ENCODE peak calls at places on chromosome 20, in nine cellular contexts. B, X, P, A, T, H, L, U and E are unnamed samples.

GRCh38 chr20:59958626-59959025 is 403 bp downstream of the CDH26 start:
- DNase-seq in H (peak; percentile 43), B (no peak), A (no peak), P (no peak), T (no peak), U (no peak), X (no peak), L (no peak), E (no peak)

GRCh38 chr20:16761305-16761829 is 13.2 kb downstream of the OTOR start:
- DNase-seq in L (peak; percentile 67), P (peak; percentile 14), B (peak; percentile 69), T (peak; percentile 47), U (no peak), H (peak; percentile 85), A (peak; percentile 24), X (peak; percentile 75), E (no peak)

GRCh38 chr20:51019598-51020592 is 3.0 kb downstream of the KCNG1 start:
- DNase-seq in H (no peak), X (no peak), L (no peak), U (no peak), A (no peak), T (no peak), B (no peak), P (no peak), E (no peak)

GRCh38 chr20:11891081-11891826 is 26.4 kb upstream of the BTBD3 start:
- DNase-seq in H (peak; percentile 60), B (peak; percentile 57), P (no peak), L (peak; percentile 58), X (peak; percentile 34), T (no peak), A (peak; percentile 25), U (peak; percentile 70), E (peak; percentile 83)

GRCh38 chr20:34475979-34476736 is 40.1 kb upstream of the DYNLRB1 start:
- DNase-seq in U (peak; percentile 61), B (peak; percentile 69), A (peak; percentile 49), X (peak; percentile 21), T (no peak), P (peak; percentile 15), L (peak; percentile 68), H (peak; percentile 60), E (peak; percentile 78)

GRCh38 chr20:59891581-59891980 is 41.9 kb downstream of the SYCP2 start:
- DNase-seq in T (no peak), A (no peak), L (no peak), U (no peak), H (no peak), B (no peak), P (no peak), X (no peak), E (no peak)

GRCh38 chr20:23782366-23782983 is 31.7 kb upstream of the CST1 start:
- DNase-seq in B (peak; percentile 44), H (peak; percentile 79), T (no peak), L (no peak), X (peak; percentile 2), P (no peak), A (no peak), U (no peak), E (no peak)

GRCh38 chr20:25042531-25043498 is 15.1 kb downstream of the ACSS1 start:
- DNase-seq in P (peak; percentile 7), U (peak; percentile 70), X (no peak), L (peak; percentile 81), T (no peak), A (peak; percentile 65), H (no peak), B (peak; percentile 50), E (peak; percentile 91)

GRCh38 chr20:10429443-10429981 is 4.5 kb downstream of the MKKS start:
- DNase-seq in A (no peak), X (no peak), P (no peak), H (no peak), T (no peak), U (no peak), L (peak; percentile 62), B (no peak), E (no peak)

GRCh38 chr20:49750611-49751396 is 37.1 kb upstream of the B4GALT5 start:
- DNase-seq in A (peak; percentile 24), L (peak; percentile 75), T (no peak), H (peak; percentile 25), X (no peak), P (no peak), B (no peak), U (no peak), E (no peak)

GRCh38 chr20:19397676-19398075 is 185.2 kb downstream of the SLC24A3 start:
- DNase-seq in X (no peak), A (no peak), B (no peak), T (no peak), L (no peak), U (no peak), H (peak; percentile 17), P (no peak), E (no peak)

GRCh38 chr20:63835031-63835858 is 4.2 kb upstream of the ZBTB46 start:
- DNase-seq in X (peak; percentile 99), L (peak; percentile 80), A (peak; percentile 91), T (peak; percentile 92), B (peak; percentile 95), U (peak; percentile 87), H (peak; percentile 98), P (no peak), E (peak; percentile 88)

GRCh38 chr20:24994470-24995368 is 2.2 kb upstream of the APMAP start:
- DNase-seq in U (peak; percentile 75), A (peak; percentile 80), P (peak; percentile 72), B (peak; percentile 92), H (peak; percentile 89), X (peak; percentile 63), L (peak; percentile 92), T (peak; percentile 38), E (peak; percentile 79)

GRCh38 chr20:42366626-42367025 is 748.4 kb upstream of the CHD6 start:
- DNase-seq in X (no peak), T (no peak), L (no peak), B (no peak), H (no peak), U (no peak), A (no peak), P (no peak), E (no peak)

GRCh38 chr20:58213112-58213511 is 15.3 kb downstream of the ANKRD60 start:
- DNase-seq in X (no peak), T (no peak), A (no peak), L (no peak), H (no peak), P (no peak), B (no peak), U (no peak), E (no peak)

DNA sequence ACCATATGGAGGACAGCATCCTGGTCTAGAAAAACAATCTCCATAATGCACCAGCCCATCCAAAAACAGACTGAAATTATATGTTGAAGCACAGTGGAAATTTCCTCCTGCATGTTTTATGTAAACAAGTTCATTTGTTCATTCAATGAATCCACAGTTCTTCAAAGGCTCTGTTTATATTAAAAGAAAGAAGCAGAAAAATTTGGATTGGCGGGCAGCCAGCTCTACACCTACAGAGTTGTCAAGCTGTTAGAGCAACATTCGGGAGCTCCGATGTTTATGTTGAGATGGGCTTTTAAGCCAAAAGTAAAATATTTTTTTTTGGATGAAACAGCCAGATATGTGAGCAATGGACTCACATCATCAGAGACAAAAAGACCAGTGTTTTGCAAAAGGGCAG is 395.4 kb upstream of the SULF2 start:
- DNase-seq in A (no peak), U (no peak), P (no peak), X (peak; percentile 27), L (no peak), H (no peak), T (no peak), B (no peak), E (no peak)
- H3K4me3 ChIP-seq in A (no peak overlapping the region), U (no peak overlapping the region), P (no peak overlapping the region), X (no peak overlapping the region), L (no peak overlapping the region), H (no peak overlapping the region), T (no peak overlapping the region), B (no peak overlapping the region), E (no peak overlapping the region)

DNA sequence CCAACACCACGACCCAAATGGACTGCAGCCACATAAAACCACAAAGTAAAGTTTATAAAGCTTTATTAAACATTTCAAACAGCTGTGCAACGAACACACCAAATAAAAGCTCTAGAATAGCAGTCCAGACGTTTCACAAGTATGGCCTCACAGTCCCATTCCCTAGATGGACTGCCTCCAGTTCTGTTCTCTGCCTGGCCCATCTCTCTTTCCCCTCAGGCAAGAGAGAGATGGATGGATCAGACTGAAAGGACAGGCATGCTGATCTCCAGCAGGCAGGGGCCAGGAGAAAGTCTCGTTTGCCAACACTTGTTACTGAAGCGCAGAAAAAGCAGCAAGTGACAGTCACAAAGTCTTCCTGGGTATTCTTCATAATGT is 3.7 kb upstream of the NNAT start:
- DNase-seq in A (no peak), P (no peak), H (no peak), X (no peak), L (no peak), B (no peak), U (no peak), T (no peak), E (no peak)
- H3K4me1 ChIP-seq in A (peaks cover 14% of the 10 kb centered on the region), P (no peaks in the 10 kb centered on the region), H (peaks cover 45% of the 10 kb centered on the region), X (peaks cover 30% of the 10 kb centered on the region), L (peaks cover 36% of the 10 kb centered on the region), B (peaks cover 23% of the 10 kb centered on the region), U (peaks cover 48% of the 10 kb centered on the region), T (peaks cover 17% of the 10 kb centered on the region), E (peaks cover 44% of the 10 kb centered on the region)

GRCh38 chr20:56607061-56607704 is 21.9 kb upstream of the TFAP2C start:
- DNase-seq in L (no peak), P (no peak), H (peak; percentile 14), A (no peak), X (no peak), T (no peak), B (no peak), U (no peak), E (no peak)

GRCh38 chr20:56610098-56610497 is 19.0 kb upstream of the TFAP2C start:
- DNase-seq in T (no peak), L (no peak), B (no peak), X (no peak), P (no peak), A (no peak), U (no peak), H (no peak), E (no peak)

GRCh38 chr20:56606174-56606945 is 22.7 kb upstream of the TFAP2C start:
- DNase-seq in T (no peak), P (no peak), A (no peak), H (no peak), B (no peak), L (peak; percentile 64), U (no peak), X (no peak), E (no peak)

GRCh38 chr20:56609321-56609720 is 19.8 kb upstream of the TFAP2C start:
- DNase-seq in U (no peak), L (no peak), H (no peak), X (no peak), T (no peak), P (no peak), A (no peak), B (no peak), E (no peak)

DNA sequence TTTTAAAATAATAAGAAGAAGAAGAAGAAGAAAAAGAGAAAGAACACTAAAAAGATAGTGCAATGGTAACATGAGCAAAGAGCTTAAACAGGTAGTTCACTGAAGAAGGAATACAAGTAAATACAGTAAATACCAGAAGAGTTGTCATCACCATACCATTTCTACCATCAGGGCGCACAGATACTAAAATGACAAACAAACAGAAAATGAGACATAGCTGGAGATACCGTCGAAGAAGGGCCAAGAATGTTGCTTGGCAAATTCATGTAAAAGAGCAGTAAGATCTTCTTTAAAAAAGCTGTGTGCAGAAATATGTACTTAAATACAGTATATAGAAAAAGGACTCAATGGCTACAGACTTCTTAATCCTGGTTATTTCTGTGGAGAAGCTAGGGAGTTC is 20.7 kb upstream of the TFAP2C start:
- DNase-seq in A (no peak), B (no peak), H (no peak), L (no peak), P (no peak), U (no peak), X (no peak), T (no peak), E (no peak)
- H3K4me3 ChIP-seq in A (no peak overlapping the region), B (no peak overlapping the region), H (no peak overlapping the region), L (no peak overlapping the region), P (no peak overlapping the region), U (no peak overlapping the region), X (no peak overlapping the region), T (no peak overlapping the region), E (no peak overlapping the region)

GRCh38 chr20:62237772-62238568 is at the start of gene OSBPL2:
- DNase-seq in T (peak; percentile 98), B (peak; percentile 99), P (peak; percentile 100), A (peak; percentile 99), X (peak; percentile 95), U (peak; percentile 99), H (peak; percentile 98), L (peak; percentile 100), E (peak; percentile 100)
- H3K4me1 ChIP-seq in T (peaks cover 18% of the 10 kb centered on the region), B (peaks cover 31% of the 10 kb centered on the region), P (peaks cover 40% of the 10 kb centered on the region), A (peaks cover 30% of the 10 kb centered on the region), X (peaks cover 4% of the 10 kb centered on the region), U (peaks cover 47% of the 10 kb centered on the region), H (peaks cover 9% of the 10 kb centered on the region), L (peaks cover 35% of the 10 kb centered on the region), E (peaks cover 21% of the 10 kb centered on the region)